ENCODE peak calls at places on chromosomes 13 and 19, in five cellular contexts. One of them, this sample, is unnamed.

GRCh38 chr13:36275190-36276002 is 22.2 kb downstream of the CCDC169 start:
- DNase-seq in CD4-positive, alpha-beta T cell: no peak
- DNase-seq in fibroblast of lung: peak
- DNase-seq in heart left ventricle: no peak
- DNase-seq in HL-60: peak
- DNase-seq in this sample: no peak

GRCh38 chr13:97028441-97029299 is 34.4 kb upstream of the OXGR1 start:
- DNase-seq in CD4-positive, alpha-beta T cell: peak
- DNase-seq in fibroblast of lung: peak
- DNase-seq in heart left ventricle: peak
- DNase-seq in HL-60: peak
- DNase-seq in this sample: no peak

GRCh38 chr19:19627716-19628498 is at the start of gene LPAR2:
- DNase-seq in CD4-positive, alpha-beta T cell: peak
- DNase-seq in fibroblast of lung: no peak
- DNase-seq in heart left ventricle: no peak
- DNase-seq in HL-60: no peak
- DNase-seq in this sample: peak

GRCh38 chr19:15289673-15290072 is 42.7 kb downstream of the BRD4 start:
- DNase-seq in CD4-positive, alpha-beta T cell: no peak
- DNase-seq in fibroblast of lung: no peak
- DNase-seq in heart left ventricle: no peak
- DNase-seq in HL-60: no peak
- DNase-seq in this sample: no peak

GRCh38 chr13:25752957-25753540 is 298.8 kb downstream of the SHISA2 start:
- DNase-seq in CD4-positive, alpha-beta T cell: no peak
- DNase-seq in fibroblast of lung: peak
- DNase-seq in heart left ventricle: peak
- DNase-seq in HL-60: peak
- DNase-seq in this sample: no peak

GRCh38 chr19:642755-643727 is 3.4 kb downstream of the FGF22 start:
- DNase-seq in CD4-positive, alpha-beta T cell: no peak
- DNase-seq in fibroblast of lung: no peak
- DNase-seq in heart left ventricle: no peak
- DNase-seq in HL-60: no peak
- DNase-seq in this sample: no peak

GRCh38 chr13:74674701-74675100 is 540.5 kb upstream of the KLF12 start:
- DNase-seq in CD4-positive, alpha-beta T cell: no peak
- DNase-seq in fibroblast of lung: no peak
- DNase-seq in heart left ventricle: no peak
- DNase-seq in HL-60: no peak
- DNase-seq in this sample: no peak

GRCh38 chr19:52473655-52474350 is 20.4 kb downstream of the ZNF578 start:
- DNase-seq in CD4-positive, alpha-beta T cell: no peak
- DNase-seq in fibroblast of lung: no peak
- DNase-seq in heart left ventricle: no peak
- DNase-seq in HL-60: no peak
- DNase-seq in this sample: no peak

GRCh38 chr13:113822266-113822665 is 41.6 kb downstream of the GAS6 start:
- DNase-seq in CD4-positive, alpha-beta T cell: no peak
- DNase-seq in fibroblast of lung: no peak
- DNase-seq in heart left ventricle: no peak
- DNase-seq in HL-60: no peak
- DNase-seq in this sample: no peak

GRCh38 chr13:113821847-113822246 is 42.0 kb downstream of the GAS6 start:
- DNase-seq in CD4-positive, alpha-beta T cell: no peak
- DNase-seq in fibroblast of lung: no peak
- DNase-seq in heart left ventricle: no peak
- DNase-seq in HL-60: no peak
- DNase-seq in this sample: no peak

GRCh38 chr13:113819731-113820715 is 43.9 kb downstream of the GAS6 start:
- DNase-seq in CD4-positive, alpha-beta T cell: no peak
- DNase-seq in fibroblast of lung: peak
- DNase-seq in heart left ventricle: no peak
- DNase-seq in HL-60: no peak
- DNase-seq in this sample: no peak

GRCh38 chr13:113819341-113819730 is 44.5 kb downstream of the GAS6 start:
- DNase-seq in CD4-positive, alpha-beta T cell: no peak
- DNase-seq in fibroblast of lung: no peak
- DNase-seq in heart left ventricle: no peak
- DNase-seq in HL-60: no peak
- DNase-seq in this sample: no peak

DNA sequence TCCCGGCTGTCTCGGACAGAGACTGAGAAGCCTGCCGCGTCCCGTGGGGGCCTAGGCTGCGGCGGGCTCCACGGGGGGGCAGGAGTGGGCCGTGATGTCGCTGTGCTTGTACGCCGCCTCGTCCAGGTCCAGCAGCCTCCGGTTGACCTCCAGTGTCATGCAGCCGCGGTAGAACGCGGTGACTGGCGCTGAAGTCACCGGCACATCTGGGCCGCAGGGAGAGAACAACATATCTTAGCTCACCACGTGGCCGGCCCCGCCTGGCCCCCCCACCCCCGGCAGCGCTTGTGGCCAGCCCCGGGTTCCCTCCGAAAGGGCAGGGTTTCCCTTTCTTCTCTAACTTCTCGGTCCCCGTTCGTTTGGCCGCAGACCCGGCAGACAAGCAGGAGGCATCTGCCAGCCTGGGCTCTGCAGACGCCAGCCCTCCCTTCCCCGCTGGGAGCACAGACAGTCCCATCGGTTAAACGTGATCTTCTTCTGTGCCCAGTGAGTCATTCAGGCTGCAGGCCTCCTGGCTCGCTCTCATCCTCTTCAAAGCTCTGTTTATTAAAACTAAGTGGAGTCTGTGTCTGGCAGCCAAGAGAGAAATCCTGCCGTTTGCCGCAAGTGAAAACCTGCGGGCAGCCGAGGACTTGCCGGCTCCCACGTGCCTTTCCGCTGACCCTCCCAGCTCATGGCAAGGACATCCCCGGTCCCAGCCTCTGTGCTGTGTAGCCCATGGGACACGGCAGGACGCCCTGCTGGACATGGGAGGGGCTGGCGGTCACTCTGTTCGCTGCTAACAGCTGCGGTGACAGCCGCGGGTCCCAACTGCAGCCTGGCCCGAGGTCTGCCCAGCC is 42.8 kb downstream of the GAS6 start:
- DNase-seq in CD4-positive, alpha-beta T cell: no peak
- DNase-seq in fibroblast of lung: peak
- DNase-seq in heart left ventricle: peak
- DNase-seq in HL-60: no peak
- DNase-seq in this sample: no peak
- TF ChIP-seq CTCF in CD4-positive, alpha-beta T cell: no peak
- TF ChIP-seq CTCF in fibroblast of lung: no peak
- TF ChIP-seq CTCF in heart left ventricle: peak
- TF ChIP-seq CTCF in HL-60: no peak
- TF ChIP-seq CTCF in this sample: no peak

DNA sequence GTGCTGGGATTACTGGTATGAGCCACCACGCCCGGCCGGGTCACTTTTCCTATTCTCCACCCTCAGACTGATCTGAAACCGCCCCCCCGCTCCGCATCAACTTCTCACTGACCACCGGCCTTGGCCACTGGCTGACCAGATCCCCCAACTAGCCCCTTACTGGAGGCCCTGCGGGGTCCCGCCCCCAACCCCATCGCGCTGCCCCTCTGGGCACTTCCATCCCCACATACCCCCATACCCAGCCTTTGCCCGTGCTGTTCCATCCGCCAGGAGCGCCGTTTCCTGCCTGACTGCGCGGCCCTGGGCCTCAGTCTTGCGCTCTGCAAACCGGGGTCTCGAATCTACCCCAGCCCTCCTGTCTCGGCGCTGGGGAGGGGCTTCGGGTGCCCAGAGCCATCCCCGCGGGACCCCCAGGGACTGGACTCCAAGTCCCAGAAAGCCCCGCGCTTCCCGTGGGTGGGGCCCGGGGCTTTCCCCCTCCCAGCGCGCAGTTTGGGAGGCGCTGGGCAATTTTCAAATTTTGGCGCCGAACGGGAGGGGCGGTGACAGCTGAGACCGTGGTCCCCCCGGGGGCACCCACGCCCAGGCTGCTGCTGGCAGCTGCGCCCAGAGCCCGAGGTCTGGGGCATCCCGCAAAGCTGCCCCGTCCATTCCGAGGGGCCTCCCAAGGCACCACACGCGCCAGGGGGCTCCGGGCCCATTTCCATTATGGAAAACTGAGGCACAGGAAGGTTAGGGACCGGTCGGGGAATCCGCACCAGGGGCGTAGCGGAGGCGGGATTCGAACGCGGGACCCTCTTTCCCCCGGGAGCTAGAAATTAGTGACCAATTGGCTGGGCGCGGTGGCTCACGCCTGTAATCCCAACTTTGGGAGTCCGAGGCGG is 5.2 kb upstream of the LMNB2 start:
- DNase-seq in CD4-positive, alpha-beta T cell: peak
- DNase-seq in fibroblast of lung: peak
- DNase-seq in heart left ventricle: no peak
- DNase-seq in HL-60: no peak
- DNase-seq in this sample: peak
- TF ChIP-seq CTCF in CD4-positive, alpha-beta T cell: no peak
- TF ChIP-seq CTCF in fibroblast of lung: no peak
- TF ChIP-seq CTCF in heart left ventricle: no peak
- TF ChIP-seq CTCF in HL-60: no peak
- TF ChIP-seq CTCF in this sample: no peak

GRCh38 chr19:48445606-48446481 is at the start of gene GRWD1:
- DNase-seq in CD4-positive, alpha-beta T cell: peak
- DNase-seq in fibroblast of lung: peak
- DNase-seq in heart left ventricle: peak
- DNase-seq in HL-60: peak
- DNase-seq in this sample: peak
- TF ChIP-seq CTCF in CD4-positive, alpha-beta T cell: no peak
- TF ChIP-seq CTCF in fibroblast of lung: no peak
- TF ChIP-seq CTCF in heart left ventricle: no peak
- TF ChIP-seq CTCF in HL-60: no peak
- TF ChIP-seq CTCF in this sample: no peak

GRCh38 chr19:53881482-53882390 is at the start of gene PRKCG:
- DNase-seq in CD4-positive, alpha-beta T cell: peak
- DNase-seq in fibroblast of lung: no peak
- DNase-seq in heart left ventricle: peak
- DNase-seq in HL-60: no peak
- DNase-seq in this sample: peak

GRCh38 chr19:53880716-53881481 is 1.1 kb upstream of the PRKCG start:
- DNase-seq in CD4-positive, alpha-beta T cell: no peak
- DNase-seq in fibroblast of lung: no peak
- DNase-seq in heart left ventricle: no peak
- DNase-seq in HL-60: no peak
- DNase-seq in this sample: no peak

GRCh38 chr19:53877361-53877766 is 4.6 kb upstream of the PRKCG start:
- DNase-seq in CD4-positive, alpha-beta T cell: peak
- DNase-seq in fibroblast of lung: no peak
- DNase-seq in heart left ventricle: no peak
- DNase-seq in HL-60: no peak
- DNase-seq in this sample: no peak

GRCh38 chr19:53878786-53879144 is 3.2 kb upstream of the PRKCG start:
- DNase-seq in CD4-positive, alpha-beta T cell: no peak
- DNase-seq in fibroblast of lung: no peak
- DNase-seq in heart left ventricle: no peak
- DNase-seq in HL-60: no peak
- DNase-seq in this sample: no peak

GRCh38 chr19:53879145-53880037 is 2.6 kb upstream of the PRKCG start:
- DNase-seq in CD4-positive, alpha-beta T cell: peak
- DNase-seq in fibroblast of lung: peak
- DNase-seq in heart left ventricle: peak
- DNase-seq in HL-60: peak
- DNase-seq in this sample: peak
- TF ChIP-seq CTCF in CD4-positive, alpha-beta T cell: no peak
- TF ChIP-seq CTCF in fibroblast of lung: no peak
- TF ChIP-seq CTCF in heart left ventricle: no peak
- TF ChIP-seq CTCF in HL-60: no peak
- TF ChIP-seq CTCF in this sample: no peak

GRCh38 chr19:42635233-42635539 is 40.5 kb upstream of the CEACAM8 start:
- DNase-seq in CD4-positive, alpha-beta T cell: no peak
- DNase-seq in fibroblast of lung: no peak
- DNase-seq in heart left ventricle: no peak
- DNase-seq in HL-60: no peak
- DNase-seq in this sample: no peak
- TF ChIP-seq CTCF in CD4-positive, alpha-beta T cell: peak
- TF ChIP-seq CTCF in fibroblast of lung: no peak
- TF ChIP-seq CTCF in heart left ventricle: no peak
- TF ChIP-seq CTCF in HL-60: no peak
- TF ChIP-seq CTCF in this sample: no peak

GRCh38 chr19:40425450-40426287 is at the start of gene SERTAD1:
- DNase-seq in CD4-positive, alpha-beta T cell: peak
- DNase-seq in fibroblast of lung: peak
- DNase-seq in heart left ventricle: peak
- DNase-seq in HL-60: peak
- DNase-seq in this sample: peak
- TF ChIP-seq CTCF in CD4-positive, alpha-beta T cell: peak
- TF ChIP-seq CTCF in fibroblast of lung: peak
- TF ChIP-seq CTCF in heart left ventricle: peak
- TF ChIP-seq CTCF in HL-60: peak
- TF ChIP-seq CTCF in this sample: no peak

DNA sequence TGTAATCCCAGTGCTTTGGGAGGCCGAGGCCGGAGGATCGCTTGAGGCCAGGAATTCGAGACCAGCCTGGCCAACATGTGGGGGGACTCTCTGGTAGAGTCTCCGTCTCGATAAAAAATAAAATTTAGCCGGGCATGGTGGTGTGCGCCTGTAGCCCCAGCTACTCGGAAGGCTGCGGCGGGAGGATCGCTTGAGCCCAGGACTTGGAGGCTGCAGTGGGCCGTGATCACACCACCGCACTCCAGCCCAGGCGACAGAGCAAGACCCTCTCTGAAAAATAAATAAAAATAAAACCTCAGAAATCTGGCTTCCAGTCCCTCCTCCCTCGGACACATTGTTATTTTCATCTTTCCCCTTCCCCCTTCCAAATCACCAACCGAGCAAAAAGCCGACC is 332 bp downstream of the IRGQ start:
- DNase-seq in CD4-positive, alpha-beta T cell: no peak
- DNase-seq in fibroblast of lung: no peak
- DNase-seq in heart left ventricle: no peak
- DNase-seq in HL-60: no peak
- DNase-seq in this sample: no peak
- TF ChIP-seq CTCF in CD4-positive, alpha-beta T cell: no peak
- TF ChIP-seq CTCF in fibroblast of lung: no peak
- TF ChIP-seq CTCF in heart left ventricle: no peak
- TF ChIP-seq CTCF in HL-60: no peak
- TF ChIP-seq CTCF in this sample: no peak

GRCh38 chr19:39166571-39167391 is 30.0 kb upstream of the NCCRP1 start:
- DNase-seq in CD4-positive, alpha-beta T cell: no peak
- DNase-seq in fibroblast of lung: peak
- DNase-seq in heart left ventricle: peak
- DNase-seq in HL-60: no peak
- DNase-seq in this sample: no peak
- TF ChIP-seq CTCF in CD4-positive, alpha-beta T cell: no peak
- TF ChIP-seq CTCF in fibroblast of lung: no peak
- TF ChIP-seq CTCF in heart left ventricle: no peak
- TF ChIP-seq CTCF in HL-60: no peak
- TF ChIP-seq CTCF in this sample: no peak

This sample was measured in activated B cell treated with CpG ODN at 0.5 μM for 24 hours.